ENCODE peak calls at places on chromosome 11, in ten cellular contexts. M is SK-MEL-5; X is foreskin fibroblast; K is MV-4-11; S is kidney glomerular epithelial cell; U is stimulated activated CD4-positive, alpha-beta T cell treated with anti-CD3 and anti-CD28 coated beads, Interleukin-15, amount 100 ng/mL, for 1 hour; R is PC-3; I is Right ventricle myocardium superior; J is AG09319; A is pancreas. W is an unnamed sample.

GRCh38 chr11:34256591-34256990 is 101.2 kb downstream of the ABTB2 start:
- DNase-seq in M (no peak), X (no peak), K (no peak), S (no peak), U (no peak), R (no peak), I (no peak), J (no peak), A (no peak), W (no peak)

GRCh38 chr11:15101072-15101701 is 13.5 kb upstream of the INSC start:
- DNase-seq in M (peak), X (peak), K (peak), S (peak), U (no peak), R (peak), I (peak), J (peak), A (peak), W (no peak)

GRCh38 chr11:102157219-102157618 is 47.0 kb downstream of the YAP1 start:
- DNase-seq in M (peak), X (peak), K (no peak), S (no peak), U (no peak), R (peak), I (peak), J (peak), A (peak), W (no peak)

GRCh38 chr11:606245-606644 is 9.5 kb downstream of the IRF7 start:
- DNase-seq in M (no peak), X (peak), K (no peak), S (peak), U (no peak), R (peak), I (peak), J (no peak), A (peak), W (no peak)

GRCh38 chr11:127345819-127346459 is 345.4 kb upstream of the KIRREL3 start:
- DNase-seq in M (peak), X (peak), K (no peak), S (peak), U (no peak), R (peak), I (peak), J (no peak), A (peak), W (no peak)

GRCh38 chr11:47083913-47084312 is 92.8 kb downstream of the ARFGAP2 start:
- DNase-seq in M (no peak), X (peak), K (peak), S (no peak), U (no peak), R (peak), I (no peak), J (peak), A (no peak), W (no peak)

GRCh38 chr11:11866203-11866602 is 24.4 kb downstream of the USP47 start:
- DNase-seq in M (no peak), X (peak), K (no peak), S (no peak), U (no peak), R (no peak), I (no peak), J (no peak), A (no peak), W (no peak)

GRCh38 chr11:70502677-70503076 is 104.3 kb downstream of the CTTN start:
- DNase-seq in M (no peak), X (no peak), K (no peak), S (no peak), U (no peak), R (no peak), I (peak), J (no peak), A (no peak), W (no peak)

GRCh38 chr11:24239016-24239720 is 257.7 kb upstream of the LUZP2 start:
- DNase-seq in M (no peak), X (peak), K (no peak), S (peak), U (no peak), R (peak), I (no peak), J (peak), A (no peak), W (no peak)

GRCh38 chr11:118046051-118046963 is 30.6 kb upstream of the TMPRSS4 start:
- DNase-seq in M (no peak), X (no peak), K (no peak), S (no peak), U (no peak), R (no peak), I (no peak), J (no peak), A (no peak), W (no peak)

GRCh38 chr11:4060182-4060923 is 34.2 kb upstream of the RRM1 start:
- DNase-seq in M (no peak), X (no peak), K (no peak), S (no peak), U (no peak), R (no peak), I (no peak), J (no peak), A (no peak), W (no peak)

GRCh38 chr11:20021771-20022362 is 138.4 kb downstream of the DBX1 start:
- DNase-seq in M (no peak), X (no peak), K (no peak), S (no peak), U (no peak), R (no peak), I (no peak), J (no peak), A (no peak), W (no peak)

GRCh38 chr11:118052581-118053206 is 24.2 kb upstream of the TMPRSS4 start:
- DNase-seq in M (no peak), X (no peak), K (no peak), S (no peak), U (no peak), R (no peak), I (no peak), J (no peak), A (no peak), W (no peak)

GRCh38 chr11:103967985-103968384 is 68.5 kb upstream of the DDI1 start:
- DNase-seq in M (no peak), X (no peak), K (no peak), S (no peak), U (no peak), R (no peak), I (no peak), J (no peak), A (no peak), W (no peak)

GRCh38 chr11:22928207-22928917 is 68.1 kb upstream of the CCDC179 start:
- DNase-seq in M (peak), X (no peak), K (no peak), S (no peak), U (no peak), R (no peak), I (no peak), J (no peak), A (no peak), W (no peak)

GRCh38 chr11:114472661-114473060 is 33.4 kb downstream of the REXO2 start:
- DNase-seq in M (no peak), X (peak), K (no peak), S (no peak), U (no peak), R (no peak), I (no peak), J (no peak), A (no peak), W (no peak)

GRCh38 chr11:124467376-124468061 is 22.0 kb upstream of the OR8B8 start:
- DNase-seq in M (no peak), X (no peak), K (peak), S (no peak), U (no peak), R (no peak), I (no peak), J (no peak), A (no peak), W (no peak)

GRCh38 chr11:129804012-129804411 is 11.6 kb upstream of the TMEM45B start:
- DNase-seq in M (no peak), X (no peak), K (no peak), S (no peak), U (no peak), R (no peak), I (no peak), J (no peak), A (no peak), W (no peak)

GRCh38 chr11:130001491-130002351 is 914 bp downstream of the PRDM10 start:
- DNase-seq in M (no peak), X (peak), K (peak), S (no peak), U (peak), R (peak), I (peak), J (no peak), A (no peak), W (no peak)

GRCh38 chr11:111097191-111097590 is 148.3 kb upstream of the POU2AF2 start:
- DNase-seq in M (peak), X (peak), K (no peak), S (no peak), U (no peak), R (peak), I (peak), J (no peak), A (no peak), W (no peak)

GRCh38 chr11:128774593-128774992 is 80.7 kb downstream of the FLI1 start:
- DNase-seq in M (no peak), X (no peak), K (no peak), S (no peak), U (no peak), R (no peak), I (no peak), J (no peak), A (no peak), W (no peak)

GRCh38 chr11:61173456-61173855 is 12.2 kb upstream of the VPS37C start:
- DNase-seq in M (peak), X (peak), K (no peak), S (peak), U (no peak), R (peak), I (no peak), J (no peak), A (no peak), W (no peak)

W was measured in GM12864.